ENCODE peak calls at places on chromosomes 5 and 9, in five cellular contexts. Z, D, K, U and C are unnamed samples.

GRCh38 chr5:14082973-14083372 is 60.2 kb upstream of the TRIO start:
- DNase-seq in Z (no peak), D (no peak), K (no peak), U (no peak), C (no peak)

GRCh38 chr5:62043289-62044274 is 262.4 kb upstream of the KIF2A start:
- DNase-seq in Z (no peak), D (no peak), K (no peak), U (no peak), C (no peak)

GRCh38 chr5:93735378-93735777 is 6.0 kb downstream of the POU5F2 start:
- DNase-seq in Z (no peak), D (peak), K (peak), U (no peak), C (peak)

GRCh38 chr5:158461240-158461854 is 602.4 kb upstream of the CLINT1 start:
- DNase-seq in Z (peak), D (no peak), K (no peak), U (peak), C (no peak)

GRCh38 chr5:139271201-139272027 is 22.1 kb upstream of the MATR3 start:
- DNase-seq in Z (no peak), D (peak), K (peak), U (peak), C (no peak)

GRCh38 chr9:30103647-30104394 is 2280.6 kb upstream of the ACO1 start:
- DNase-seq in Z (no peak), D (no peak), K (no peak), U (no peak), C (no peak)

GRCh38 chr9:128722380-128723351 is 1.3 kb downstream of the ZDHHC12 start:
- DNase-seq in Z (no peak), D (no peak), K (no peak), U (no peak), C (no peak)

GRCh38 chr9:121926417-121926816 is 166.7 kb downstream of the TTLL11 start:
- DNase-seq in Z (no peak), D (no peak), K (no peak), U (no peak), C (no peak)

GRCh38 chr9:20898885-20899554 is 132.4 kb downstream of the HACD4 start:
- DNase-seq in Z (no peak), D (no peak), K (peak), U (no peak), C (no peak)

GRCh38 chr5:75049581-75050274 is 2.6 kb downstream of the GCNT4 start:
- DNase-seq in Z (no peak), D (no peak), K (peak), U (peak), C (peak)

GRCh38 chr5:24765219-24765618 is 120.4 kb upstream of the CDH10 start:
- DNase-seq in Z (no peak), D (no peak), K (no peak), U (no peak), C (no peak)

GRCh38 chr5:60835554-60835953 is 8.5 kb downstream of the ELOVL7 start:
- DNase-seq in Z (no peak), D (no peak), K (no peak), U (no peak), C (no peak)

GRCh38 chr5:139747583-139748504 is 47.8 kb upstream of the PSD2 start:
- DNase-seq in Z (peak), D (no peak), K (peak), U (peak), C (no peak)

GRCh38 chr5:31537856-31538255 is 5.8 kb downstream of the C5orf22 start:
- DNase-seq in Z (no peak), D (peak), K (peak), U (no peak), C (no peak)

GRCh38 chr5:58458851-58459275 is 1.0 kb downstream of the PLK2 start:
- DNase-seq in Z (no peak), D (no peak), K (no peak), U (no peak), C (no peak)

GRCh38 chr5:157303023-157303422 is 37.1 kb downstream of the CYFIP2 start:
- DNase-seq in Z (no peak), D (no peak), K (no peak), U (no peak), C (no peak)

GRCh38 chr9:122370303-122370702 is 521 bp upstream of the PTGS1 start:
- DNase-seq in Z (no peak), D (no peak), K (no peak), U (no peak), C (no peak)

GRCh38 chr5:82422001-82422740 is 144.0 kb upstream of the RPS23 start:
- DNase-seq in Z (no peak), D (no peak), K (no peak), U (no peak), C (no peak)

GRCh38 chr5:131759704-131760103 is 37.1 kb downstream of the FNIP1 start:
- DNase-seq in Z (no peak), D (no peak), K (no peak), U (no peak), C (no peak)

GRCh38 chr5:10352404-10353240 is 873 bp upstream of the MARCHF6 start:
- DNase-seq in Z (no peak), D (no peak), K (peak), U (no peak), C (no peak)

GRCh38 chr5:96235008-96235910 is 197.8 kb downstream of the PCSK1 start:
- DNase-seq in Z (no peak), D (no peak), K (peak), U (no peak), C (no peak)

GRCh38 chr5:133938932-133939331 is 29.5 kb downstream of the C5orf15 start:
- DNase-seq in Z (no peak), D (no peak), K (no peak), U (no peak), C (no peak)

GRCh38 chr9:84845956-84846355 is 176.4 kb downstream of the NTRK2 start:
- DNase-seq in Z (no peak), D (no peak), K (no peak), U (no peak), C (no peak)

GRCh38 chr5:65893749-65894430 is 32.5 kb upstream of the ERBIN start:
- DNase-seq in Z (no peak), D (no peak), K (no peak), U (no peak), C (no peak)

GRCh38 chr9:133129001-133129799 is 8.2 kb upstream of the RALGDS start:
- DNase-seq in Z (no peak), D (no peak), K (no peak), U (peak), C (no peak)

GRCh38 chr5:35938518-35939227 is at the start of gene CAPSL:
- DNase-seq in Z (no peak), D (no peak), K (peak), U (peak), C (peak)

GRCh38 chr9:134317431-134318414 is 8.5 kb upstream of the RXRA start:
- DNase-seq in Z (peak), D (no peak), K (peak), U (peak), C (no peak)

GRCh38 chr9:78463750-78464149 is 166.8 kb downstream of the PSAT1 start:
- DNase-seq in Z (no peak), D (no peak), K (no peak), U (no peak), C (no peak)

GRCh38 chr5:82560546-82560945 is 282.4 kb upstream of the RPS23 start:
- DNase-seq in Z (no peak), D (no peak), K (no peak), U (no peak), C (no peak)

GRCh38 chr9:36765468-36766341 is 193.0 kb downstream of the MELK start:
- DNase-seq in Z (peak), D (no peak), K (peak), U (peak), C (no peak)

GRCh38 chr9:8723195-8723594 is 923.6 kb upstream of the DMAC1 start:
- DNase-seq in Z (no peak), D (no peak), K (no peak), U (no peak), C (no peak)

GRCh38 chr9:121299467-121300282 is 31.7 kb downstream of the GSN start:
- DNase-seq in Z (peak), D (no peak), K (no peak), U (peak), C (no peak)

GRCh38 chr9:76586555-76587314 is 127.8 kb downstream of the GCNT1 start:
- DNase-seq in Z (no peak), D (no peak), K (no peak), U (no peak), C (peak)

GRCh38 chr5:36945687-36946086 is 69.1 kb downstream of the NIPBL start:
- DNase-seq in Z (no peak), D (no peak), K (no peak), U (no peak), C (no peak)

GRCh38 chr9:126326228-126327015 is at the start of gene MVB12B:
- DNase-seq in Z (peak), D (no peak), K (peak), U (peak), C (no peak)

GRCh38 chr5:57698785-57699184 is 216.2 kb upstream of the ACTBL2 start:
- DNase-seq in Z (no peak), D (no peak), K (no peak), U (no peak), C (no peak)

DNA sequence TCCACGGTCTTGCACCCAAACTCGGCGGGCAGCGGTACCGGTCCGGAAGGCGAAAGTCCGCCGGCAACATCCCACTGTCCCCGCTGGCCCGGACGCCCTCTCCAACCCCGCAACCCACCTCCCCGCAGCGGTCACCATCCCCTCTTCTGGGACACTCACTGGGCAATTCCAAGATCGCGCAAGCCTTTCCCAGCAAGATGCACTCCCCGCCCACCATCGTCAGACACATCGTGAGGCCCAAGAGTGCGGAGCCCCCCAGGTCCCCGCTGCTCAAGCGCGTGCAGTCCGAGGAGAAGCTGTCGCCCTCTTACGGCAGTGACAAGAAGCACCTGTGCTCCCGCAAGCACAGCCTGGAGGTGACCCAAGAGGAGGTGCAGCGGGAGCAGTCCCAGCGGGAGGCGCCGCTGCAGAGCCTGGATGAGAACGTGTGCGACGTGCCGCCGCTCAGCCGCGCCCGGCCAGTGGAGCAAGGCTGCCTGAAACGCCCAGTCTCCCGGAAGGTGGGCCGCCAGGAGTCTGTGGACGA is 33.3 kb downstream of the CD180 start:
- DNase-seq in Z (no peak), D (no peak), K (no peak), U (no peak), C (no peak)
- H3K4me3 ChIP-seq in Z (no peak), D (no peak), K (no peak), U (no peak), C (no peak)

DNA sequence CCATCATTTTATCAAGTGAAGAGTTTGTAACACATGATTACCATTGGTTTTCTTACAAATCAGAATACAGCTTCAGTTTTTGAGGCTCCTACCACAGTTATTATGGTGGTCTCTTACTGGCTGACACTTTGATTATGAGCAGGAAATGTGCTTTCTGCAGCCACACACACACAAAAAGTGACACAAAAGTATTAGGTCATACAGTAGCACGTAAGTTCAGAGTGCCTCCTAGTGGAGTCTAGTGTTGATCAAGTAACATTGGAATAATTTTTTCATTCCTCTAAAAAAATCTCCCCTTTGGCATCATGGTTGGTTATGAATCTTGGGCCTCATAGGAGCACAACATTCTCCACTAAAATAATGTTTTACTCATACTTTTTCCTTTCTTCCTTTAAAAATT is 37.6 kb downstream of the PAM start:
- DNase-seq in Z (no peak), D (no peak), K (no peak), U (no peak), C (no peak)
- TF ChIP-seq CTCF in Z (peak), D (peak), K (peak), U (peak), C (peak)

GRCh38 chr9:16138961-16139441 is 586.2 kb downstream of the CCDC171 start:
- DNase-seq in Z (peak), D (peak), K (peak), U (no peak), C (no peak)
- H3K4me3 ChIP-seq in Z (no peak), D (no peak), K (no peak), U (no peak), C (no peak)

GRCh38 chr9:80448996-80449395 is 877.2 kb downstream of the TLE4 start:
- DNase-seq in Z (no peak), D (no peak), K (no peak), U (no peak), C (no peak)
- TF ChIP-seq CTCF in Z (no peak), D (no peak), K (no peak), U (no peak), C (no peak)

DNA sequence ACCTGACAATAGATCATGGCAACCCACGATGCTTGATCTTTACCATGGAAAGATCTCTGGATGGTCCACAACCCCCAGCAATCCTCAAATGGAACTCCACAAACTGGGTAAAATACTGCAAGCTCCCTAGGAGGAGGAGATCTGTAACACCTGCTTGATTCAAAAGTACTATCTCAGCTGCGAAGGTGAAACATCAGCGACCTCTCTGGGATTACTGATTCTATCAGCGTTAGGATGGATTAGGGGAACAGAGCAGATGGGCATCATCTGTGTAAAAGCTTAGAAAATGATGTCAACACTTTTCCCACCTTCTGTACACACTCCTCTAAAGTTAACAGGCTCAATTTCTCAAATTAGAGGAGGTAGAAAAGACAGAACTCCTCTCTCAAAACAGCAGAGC is 31.5 kb upstream of the TRPC7 start:
- DNase-seq in Z (no peak), D (no peak), K (no peak), U (no peak), C (no peak)
- H3K4me3 ChIP-seq in Z (no peak), D (no peak), K (no peak), U (no peak), C (no peak)

GRCh38 chr9:131677445-131678180 is 62.3 kb downstream of the RAPGEF1 start:
- DNase-seq in Z (no peak), D (peak), K (peak), U (no peak), C (no peak)
- TF ChIP-seq CTCF in Z (no peak), D (peak), K (peak), U (no peak), C (no peak)

GRCh38 chr9:119052339-119053030 is 316.8 kb downstream of the BRINP1 start:
- DNase-seq in Z (peak), D (no peak), K (no peak), U (no peak), C (no peak)
- H3K4me3 ChIP-seq in Z (peak), D (no peak), K (no peak), U (no peak), C (no peak)

DNA sequence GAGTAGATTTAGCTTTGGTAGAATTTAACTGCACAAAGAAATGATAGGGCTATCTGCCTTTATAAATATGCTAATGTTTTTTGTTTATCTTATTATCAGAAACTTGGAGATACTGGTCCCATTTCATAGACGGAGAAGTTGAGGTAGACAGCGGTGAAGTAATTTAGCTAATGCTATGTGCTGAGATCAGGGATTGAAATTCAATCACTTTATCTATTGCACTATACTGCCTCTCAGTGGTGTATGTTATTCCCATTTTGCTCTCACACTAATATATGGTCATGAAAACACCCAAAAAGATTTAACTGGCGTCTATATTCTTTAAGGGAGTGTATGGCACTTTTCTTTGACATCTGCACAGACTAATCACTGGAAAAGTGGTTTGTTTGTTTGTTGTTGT is 725.9 kb upstream of the WWC1 start:
- DNase-seq in Z (no peak), D (no peak), K (peak), U (no peak), C (no peak)
- TF ChIP-seq CTCF in Z (no peak), D (peak), K (peak), U (no peak), C (peak)

GRCh38 chr9:113187935-113188595 is 33.0 kb downstream of the FKBP15 start:
- DNase-seq in Z (peak), D (peak), K (peak), U (peak), C (no peak)
- H3K4me3 ChIP-seq in Z (no peak), D (no peak), K (no peak), U (no peak), C (no peak)